ENCODE peak calls at places on chromosomes 6 and 20, in five cellular contexts. K is CD4-positive, alpha-beta memory T cell; U is gastrocnemius medialis; H is brain microvascular endothelial cell; X is neural progenitor cell. O is an unnamed sample.

GRCh38 chr20:11986954-11987353 is 69.3 kb downstream of the BTBD3 start:
- DNase-seq in K (no peak), X (no peak), U (no peak), H (no peak), O (no peak)

GRCh38 chr6:47180633-47181032 is 129.1 kb downstream of the TNFRSF21 start:
- DNase-seq in K (no peak), U (no peak), H (peak), X (no peak), O (no peak)

GRCh38 chr20:1949306-1949705 is 44.6 kb downstream of the PDYN start:
- DNase-seq in K (no peak), U (no peak), X (no peak), H (no peak), O (no peak)

GRCh38 chr6:96104910-96105309 is 89.1 kb downstream of the FUT9 start:
- DNase-seq in H (no peak), U (no peak), K (no peak), X (no peak), O (no peak)

GRCh38 chr6:2999621-3000455 is at the start of gene NQO2:
- DNase-seq in H (peak), U (peak), X (peak), K (peak), O (peak)

GRCh38 chr6:830667-831327 is 137.9 kb upstream of the EXOC2 start:
- DNase-seq in H (no peak), X (no peak), K (no peak), U (no peak), O (no peak)

GRCh38 chr6:79617521-79617941 is 13.6 kb upstream of the SH3BGRL2 start:
- DNase-seq in X (no peak), K (no peak), U (no peak), H (no peak), O (no peak)

GRCh38 chr6:33740204-33740608 is 6.5 kb downstream of the IP6K3 start:
- DNase-seq in X (no peak), K (no peak), U (peak), H (no peak), O (peak)

GRCh38 chr6:137717074-137718073 is 149.7 kb upstream of the TNFAIP3 start:
- DNase-seq in U (no peak), H (no peak), K (peak), X (no peak), O (no peak)

GRCh38 chr6:111653961-111654360 is 48.3 kb upstream of the TRAF3IP2 start:
- DNase-seq in U (no peak), H (no peak), X (no peak), K (no peak), O (no peak)

GRCh38 chr20:43571310-43571709 is 12.5 kb downstream of the SGK2 start:
- DNase-seq in K (no peak), X (no peak), H (no peak), U (no peak), O (no peak)

GRCh38 chr20:41174782-41175181 is 37.4 kb downstream of the PLCG1 start:
- DNase-seq in H (no peak), U (no peak), X (peak), K (no peak), O (peak)

GRCh38 chr6:100913400-100914276 is 32.5 kb upstream of the ASCC3 start:
- DNase-seq in X (peak), H (no peak), K (no peak), U (no peak), O (no peak)
- H3K4me3 ChIP-seq in X (peak), H (no peak), K (no peak), U (no peak), O (no peak)

DNA sequence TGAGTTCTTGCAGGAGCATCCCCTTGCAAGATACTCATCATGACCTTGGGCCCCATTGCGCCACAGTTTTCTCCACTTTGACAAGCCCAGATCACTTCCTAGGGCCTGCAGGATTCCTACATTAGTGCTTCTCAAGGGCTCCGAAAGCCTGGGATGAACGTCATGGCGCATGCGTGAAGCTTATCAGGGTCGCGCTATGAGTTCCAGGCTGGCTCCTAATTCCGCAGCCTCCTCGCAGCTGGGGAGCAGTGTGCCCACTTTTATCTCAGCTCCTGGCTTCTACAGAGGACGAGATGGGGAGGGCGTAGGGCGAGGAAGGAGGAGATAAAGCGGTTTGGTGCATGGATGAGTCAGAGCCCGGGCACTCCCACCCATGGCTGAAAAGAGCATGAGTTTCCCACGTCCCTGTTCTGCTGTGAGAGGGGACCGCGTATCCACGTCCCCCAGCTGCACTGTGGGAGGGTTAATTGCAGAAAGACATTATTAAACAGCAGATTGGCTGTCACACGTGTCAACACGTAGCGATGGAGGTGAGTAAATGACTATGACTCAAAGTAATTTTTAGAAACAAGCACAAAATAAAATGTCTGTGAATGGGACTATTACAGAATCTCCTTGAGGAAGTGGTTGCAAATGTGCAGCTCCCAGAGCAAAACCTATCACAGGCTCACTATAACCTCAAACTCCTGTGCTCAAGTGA is 72.9 kb upstream of the DSP start:
- DNase-seq in H (peak), K (no peak), X (no peak), U (no peak), O (peak)
- H3K4me3 ChIP-seq in H (peak), K (no peak), X (no peak), U (no peak), O (peak)

GRCh38 chr6:16271415-16271814 is 33.0 kb downstream of the GMPR start:
- DNase-seq in H (no peak), K (no peak), X (no peak), U (no peak), O (no peak)

GRCh38 chr6:16264785-16265184 is 26.4 kb downstream of the GMPR start:
- DNase-seq in K (no peak), U (no peak), H (no peak), X (no peak), O (no peak)

GRCh38 chr6:16270178-16270794 is 31.9 kb downstream of the GMPR start:
- DNase-seq in X (no peak), H (no peak), U (no peak), K (no peak), O (no peak)

GRCh38 chr6:16265351-16266341 is 27.3 kb downstream of the GMPR start:
- DNase-seq in U (no peak), H (no peak), K (no peak), X (no peak), O (no peak)

DNA sequence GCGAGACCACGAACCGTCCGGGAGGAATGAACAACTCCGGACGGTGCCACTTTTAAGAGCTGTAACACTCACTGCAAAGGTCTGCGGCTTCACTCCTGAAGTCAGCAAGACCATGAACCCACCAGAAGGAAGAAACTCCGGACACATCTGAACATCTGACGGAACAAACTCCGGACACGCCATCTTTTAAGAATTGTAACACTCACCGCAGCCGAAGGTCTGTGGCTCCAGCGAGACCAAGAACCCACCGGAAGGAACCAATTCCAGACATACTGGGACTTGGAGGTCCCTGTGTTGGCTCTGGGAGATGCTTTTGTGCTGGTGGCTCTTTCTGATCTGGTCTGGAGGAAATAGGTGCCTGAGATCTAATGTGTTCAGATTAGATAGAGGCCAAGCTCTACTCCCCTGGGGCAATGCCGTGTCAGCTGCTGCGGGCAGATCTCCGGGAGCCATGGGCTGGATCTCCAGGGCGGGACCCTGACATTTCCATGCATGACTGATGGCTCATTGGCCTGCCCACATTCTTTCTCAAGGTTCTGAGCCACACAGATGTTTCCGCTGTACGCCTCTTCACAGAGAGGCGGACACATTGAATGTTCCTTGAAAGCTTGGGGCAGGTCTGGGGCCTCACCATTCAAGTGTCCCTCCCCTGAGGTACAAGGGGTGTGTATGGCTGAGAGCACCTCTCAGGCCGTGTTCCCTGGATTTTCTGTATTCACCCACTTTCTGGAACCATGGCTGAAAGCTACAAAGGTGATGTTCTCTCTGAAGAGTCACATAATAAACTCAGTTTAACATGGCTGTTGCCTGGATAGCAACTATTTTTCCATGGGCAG is 29.3 kb downstream of the GMPR start:
- DNase-seq in K (no peak), X (no peak), U (no peak), H (no peak), O (no peak)
- H3K4me3 ChIP-seq in K (no peak), X (no peak), U (no peak), H (no peak), O (no peak)

GRCh38 chr6:156938143-156938542 is 161.0 kb downstream of the ARID1B start:
- DNase-seq in U (no peak), K (no peak), X (no peak), H (no peak), O (no peak)
- H3K4me3 ChIP-seq in U (no peak), K (no peak), X (no peak), H (no peak), O (no peak)

GRCh38 chr6:151263035-151263434 is 23.3 kb downstream of the AKAP12 start:
- DNase-seq in H (no peak), U (no peak), X (no peak), K (no peak), O (no peak)
- H3K4me3 ChIP-seq in H (no peak), U (no peak), X (no peak), K (no peak), O (no peak)

GRCh38 chr6:89482136-89482535 is 49.2 kb downstream of the ANKRD6 start:
- DNase-seq in U (no peak), H (no peak), K (no peak), X (no peak), O (no peak)

GRCh38 chr6:89485320-89485719 is 52.4 kb downstream of the ANKRD6 start:
- DNase-seq in U (no peak), X (no peak), H (no peak), K (no peak), O (no peak)

GRCh38 chr6:89479902-89480301 is 47.0 kb downstream of the ANKRD6 start:
- DNase-seq in K (no peak), X (no peak), H (no peak), U (no peak), O (no peak)

GRCh38 chr6:89481695-89482094 is 48.7 kb downstream of the ANKRD6 start:
- DNase-seq in K (no peak), H (no peak), X (no peak), U (no peak), O (no peak)

GRCh38 chr6:89483111-89483720 is 50.3 kb downstream of the ANKRD6 start:
- DNase-seq in U (no peak), H (no peak), X (peak), K (no peak), O (no peak)
- H3K4me3 ChIP-seq in U (no peak), H (no peak), X (no peak), K (no peak), O (no peak)

DNA sequence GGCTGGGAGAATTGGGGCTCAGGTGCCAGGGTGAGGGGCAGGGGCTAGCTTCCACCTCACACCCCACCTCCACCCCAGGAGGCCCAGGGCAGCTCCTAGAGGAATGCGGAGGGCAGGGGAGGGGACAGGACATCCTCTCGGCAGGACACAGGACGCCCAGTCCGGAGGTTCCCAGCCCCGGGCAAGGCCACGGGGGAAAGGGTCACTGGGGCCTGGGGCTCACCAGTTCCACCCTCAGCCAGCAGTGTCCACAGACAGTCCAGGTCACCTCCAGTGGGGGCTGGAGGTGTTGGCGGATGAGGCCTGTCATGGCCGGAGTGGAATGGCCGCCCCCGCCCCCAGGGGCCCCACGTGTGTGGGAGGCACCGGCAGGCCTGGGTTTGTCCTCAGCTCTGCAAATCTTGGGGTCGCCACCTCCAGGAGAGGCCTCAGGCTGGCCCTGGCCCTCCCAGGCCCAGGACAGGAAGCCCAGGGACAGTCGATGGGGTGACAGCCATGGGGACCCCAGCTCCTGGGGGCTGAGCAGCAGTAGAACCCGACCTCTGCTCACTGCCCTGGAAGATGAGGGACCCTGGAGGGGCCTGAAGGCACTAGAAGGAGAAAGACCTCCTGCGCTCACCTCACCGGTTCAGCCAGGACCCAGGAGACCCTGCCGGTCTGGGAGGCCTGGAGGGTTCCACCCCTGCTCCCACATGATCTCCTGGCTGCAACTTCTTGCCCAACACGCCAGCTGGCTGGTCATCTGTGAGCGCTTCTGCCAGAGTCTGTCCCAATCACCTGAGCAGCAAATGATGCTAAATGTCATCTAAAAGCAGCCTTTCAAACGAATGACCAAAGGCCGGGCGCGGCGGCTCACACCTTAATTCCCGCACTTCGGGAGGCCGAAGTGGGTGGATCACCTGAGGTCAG is 13.0 kb upstream of the ABHD16B start:
- DNase-seq in X (no peak), K (no peak), H (no peak), U (peak), O (no peak)
- H3K4me3 ChIP-seq in X (no peak), K (no peak), H (no peak), U (no peak), O (peak)

GRCh38 chr20:31841928-31842327 is 3.5 kb downstream of the FOXS1 start:
- DNase-seq in U (no peak), X (no peak), H (peak), K (no peak), O (no peak)
- H3K4me3 ChIP-seq in U (no peak), X (no peak), H (no peak), K (no peak), O (no peak)

DNA sequence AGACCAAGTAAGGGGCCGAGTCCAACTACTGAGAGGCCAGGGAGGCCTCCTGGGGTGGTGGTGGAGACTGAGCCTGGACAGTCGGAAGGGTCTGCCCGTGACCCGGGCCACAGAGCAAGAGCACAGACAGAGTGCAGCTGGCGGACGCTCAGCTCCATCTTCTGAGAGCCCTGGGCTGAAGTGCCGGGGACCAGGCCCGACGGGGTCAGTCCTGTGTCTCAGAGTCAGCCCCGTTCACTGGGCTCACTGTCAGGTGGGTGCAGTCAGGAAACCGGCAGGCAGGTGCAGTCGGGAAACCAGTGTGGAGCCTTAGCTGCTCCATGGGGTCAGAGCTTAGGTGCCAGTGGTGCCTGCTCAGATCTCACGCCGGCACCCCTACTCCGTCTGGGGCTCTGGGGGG is 76.5 kb downstream of the WDR27 start:
- DNase-seq in K (no peak), H (no peak), U (no peak), X (no peak), O (no peak)
- H3K4me3 ChIP-seq in K (no peak), H (no peak), U (no peak), X (no peak), O (no peak)

DNA sequence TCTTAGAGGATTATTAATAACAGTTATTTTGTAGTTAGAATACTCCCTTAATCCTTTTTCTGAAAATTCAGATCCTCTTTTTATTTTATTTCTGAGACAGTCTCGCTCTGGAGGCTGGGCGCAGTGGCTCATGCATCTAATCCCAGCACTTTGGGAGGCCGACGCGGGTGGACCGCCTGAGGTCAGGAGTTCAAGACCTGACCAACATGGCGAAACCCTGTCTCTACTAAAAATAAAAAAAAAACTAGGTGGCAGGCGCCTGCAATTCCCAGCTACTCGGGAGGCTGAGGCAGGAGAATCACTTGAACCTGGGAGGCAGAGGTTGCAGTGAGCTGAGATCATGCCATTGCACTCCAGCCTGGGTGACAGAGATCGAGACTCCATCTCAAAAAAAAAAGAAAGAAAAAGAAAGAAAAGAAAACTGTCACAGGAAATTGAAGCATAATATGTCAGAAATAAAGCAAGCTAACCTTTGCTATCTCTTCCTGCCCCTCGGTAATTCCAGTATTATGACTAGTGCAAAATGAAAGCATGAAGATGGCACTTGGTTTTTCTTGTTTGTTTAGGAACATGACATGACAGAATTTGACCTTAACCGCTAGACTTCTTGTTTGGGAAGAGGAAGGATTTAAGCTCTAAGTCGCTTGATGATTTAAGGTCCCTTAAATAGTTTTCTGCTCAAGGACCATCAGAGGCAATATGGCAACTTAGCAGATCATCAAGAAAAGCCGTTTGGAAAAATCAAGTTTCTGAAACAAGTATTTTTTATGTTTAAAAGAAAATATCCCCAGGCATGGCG is 1.8 kb upstream of the RBM39 start:
- DNase-seq in H (no peak), U (no peak), X (no peak), K (no peak), O (no peak)
- H3K4me3 ChIP-seq in H (no peak), U (peak), X (peak), K (no peak), O (peak)

O was measured in psoas muscle.